ENCODE peak calls at places on chromosomes 3 and 15, in eight cellular contexts. One of them, this sample, is unnamed.

GRCh38 chr3:128559486-128560225 is 66.7 kb upstream of the GATA2 start:
- DNase-seq in upper lobe of right lung: peak; percentile 60
- DNase-seq in cardiac muscle cell: no peak
- DNase-seq in left lung: no peak
- DNase-seq in fibroblast of lung: no peak
- DNase-seq in HAP-1: no peak
- DNase-seq in body of pancreas: no peak
- DNase-seq in K562: no peak
- DNase-seq in this sample: no peak

GRCh38 chr3:165854696-165855095 is 17.5 kb upstream of the BCHE start:
- DNase-seq in upper lobe of right lung: no peak
- DNase-seq in cardiac muscle cell: peak; percentile 24
- DNase-seq in left lung: no peak
- DNase-seq in fibroblast of lung: peak; percentile 45
- DNase-seq in HAP-1: no peak
- DNase-seq in body of pancreas: no peak
- DNase-seq in K562: peak; percentile 5
- DNase-seq in this sample: peak; percentile 45

GRCh38 chr3:195100903-195101591 is 169.9 kb downstream of the XXYLT1 start:
- DNase-seq in upper lobe of right lung: peak; percentile 82
- DNase-seq in cardiac muscle cell: peak; percentile 29
- DNase-seq in left lung: peak; percentile 88
- DNase-seq in fibroblast of lung: peak; percentile 19
- DNase-seq in HAP-1: no peak
- DNase-seq in body of pancreas: peak; percentile 64
- DNase-seq in K562: no peak
- DNase-seq in this sample: no peak

GRCh38 chr3:16447156-16447555 is 66.3 kb downstream of the RFTN1 start:
- DNase-seq in upper lobe of right lung: no peak
- DNase-seq in cardiac muscle cell: no peak
- DNase-seq in left lung: no peak
- DNase-seq in fibroblast of lung: no peak
- DNase-seq in HAP-1: no peak
- DNase-seq in body of pancreas: no peak
- DNase-seq in K562: no peak
- DNase-seq in this sample: no peak

GRCh38 chr3:143298886-143299535 is 179.4 kb downstream of the CHST2 start:
- DNase-seq in upper lobe of right lung: no peak
- DNase-seq in cardiac muscle cell: no peak
- DNase-seq in left lung: no peak
- DNase-seq in fibroblast of lung: no peak
- DNase-seq in HAP-1: no peak
- DNase-seq in body of pancreas: no peak
- DNase-seq in K562: no peak
- DNase-seq in this sample: no peak

GRCh38 chr3:187896664-187897063 is 151.4 kb upstream of the BCL6 start:
- DNase-seq in upper lobe of right lung: no peak
- DNase-seq in cardiac muscle cell: no peak
- DNase-seq in left lung: no peak
- DNase-seq in fibroblast of lung: no peak
- DNase-seq in HAP-1: no peak
- DNase-seq in body of pancreas: no peak
- DNase-seq in K562: no peak
- DNase-seq in this sample: no peak

GRCh38 chr15:96321422-96322391 is 8.8 kb upstream of the NR2F2 start:
- DNase-seq in upper lobe of right lung: peak; percentile 67
- DNase-seq in cardiac muscle cell: peak; percentile 21
- DNase-seq in left lung: peak; percentile 79
- DNase-seq in fibroblast of lung: peak; percentile 68
- DNase-seq in HAP-1: no peak
- DNase-seq in body of pancreas: no peak
- DNase-seq in K562: no peak
- DNase-seq in this sample: no peak

GRCh38 chr15:42085721-42086120 is 8.6 kb downstream of the PLA2G4D start:
- DNase-seq in upper lobe of right lung: no peak
- DNase-seq in cardiac muscle cell: no peak
- DNase-seq in left lung: no peak
- DNase-seq in fibroblast of lung: no peak
- DNase-seq in HAP-1: no peak
- DNase-seq in body of pancreas: no peak
- DNase-seq in K562: no peak
- DNase-seq in this sample: no peak

GRCh38 chr3:161420746-161421145 is 49.4 kb upstream of the SPTSSB start:
- DNase-seq in upper lobe of right lung: no peak
- DNase-seq in cardiac muscle cell: no peak
- DNase-seq in left lung: no peak
- DNase-seq in fibroblast of lung: no peak
- DNase-seq in HAP-1: peak; percentile 33
- DNase-seq in body of pancreas: peak; percentile 20
- DNase-seq in K562: no peak
- DNase-seq in this sample: no peak

GRCh38 chr3:148203263-148204010 is 494.3 kb upstream of the AGTR1 start:
- DNase-seq in upper lobe of right lung: no peak
- DNase-seq in cardiac muscle cell: peak; percentile 38
- DNase-seq in left lung: no peak
- DNase-seq in fibroblast of lung: peak; percentile 47
- DNase-seq in HAP-1: no peak
- DNase-seq in body of pancreas: no peak
- DNase-seq in K562: no peak
- DNase-seq in this sample: no peak

GRCh38 chr3:131242201-131242600 is 139.4 kb upstream of the NUDT16 start:
- DNase-seq in upper lobe of right lung: no peak
- DNase-seq in cardiac muscle cell: no peak
- DNase-seq in left lung: no peak
- DNase-seq in fibroblast of lung: no peak
- DNase-seq in HAP-1: no peak
- DNase-seq in body of pancreas: no peak
- DNase-seq in K562: no peak
- DNase-seq in this sample: no peak

GRCh38 chr3:24845524-24846155 is 351.0 kb upstream of the THRB start:
- DNase-seq in upper lobe of right lung: no peak
- DNase-seq in cardiac muscle cell: no peak
- DNase-seq in left lung: no peak
- DNase-seq in fibroblast of lung: no peak
- DNase-seq in HAP-1: no peak
- DNase-seq in body of pancreas: no peak
- DNase-seq in K562: no peak
- DNase-seq in this sample: no peak

GRCh38 chr15:37112171-37112570 is 11.8 kb upstream of the MEIS2 start:
- DNase-seq in upper lobe of right lung: no peak
- DNase-seq in cardiac muscle cell: peak; percentile 64
- DNase-seq in left lung: no peak
- DNase-seq in fibroblast of lung: no peak
- DNase-seq in HAP-1: no peak
- DNase-seq in body of pancreas: no peak
- DNase-seq in K562: no peak
- DNase-seq in this sample: no peak
- H3K27me3 ChIP-seq in upper lobe of right lung: peaks cover 51% of the 10 kb centered on the region
- H3K27me3 ChIP-seq in cardiac muscle cell: no peaks in the 10 kb centered on the region
- H3K27me3 ChIP-seq in left lung: peaks cover 73% of the 10 kb centered on the region
- H3K27me3 ChIP-seq in fibroblast of lung: no peaks in the 10 kb centered on the region
- H3K27me3 ChIP-seq in HAP-1: no peaks in the 10 kb centered on the region
- H3K27me3 ChIP-seq in body of pancreas: no peaks in the 10 kb centered on the region
- H3K27me3 ChIP-seq in K562: no peaks in the 10 kb centered on the region
- H3K27me3 ChIP-seq in this sample: no peaks in the 10 kb centered on the region

DNA sequence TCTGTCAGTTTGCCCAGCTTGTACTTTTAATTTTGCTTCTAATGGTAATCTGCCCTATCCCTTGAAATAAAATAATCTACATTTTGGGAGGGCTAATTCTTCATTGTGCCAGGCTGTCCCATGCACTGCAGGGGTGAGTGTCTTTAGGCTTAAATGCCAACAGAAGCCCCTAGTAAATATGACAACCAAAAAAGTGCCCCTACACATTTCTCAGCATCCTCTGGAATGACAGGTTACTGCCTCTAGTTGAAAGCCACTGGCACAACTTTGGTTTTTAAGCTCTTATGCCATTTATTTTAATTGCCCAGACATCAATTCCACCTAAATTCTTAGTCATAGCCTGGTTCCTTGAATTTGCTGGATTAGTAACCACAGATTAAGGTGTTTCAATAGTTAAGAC is 3.4 kb downstream of the EPM2AIP1 start:
- DNase-seq in upper lobe of right lung: no peak
- DNase-seq in cardiac muscle cell: no peak
- DNase-seq in left lung: no peak
- DNase-seq in fibroblast of lung: no peak
- DNase-seq in HAP-1: no peak
- DNase-seq in body of pancreas: no peak
- DNase-seq in K562: no peak
- DNase-seq in this sample: no peak
- H3K4me1 ChIP-seq in upper lobe of right lung: peaks cover 49% of the 10 kb centered on the region
- H3K4me1 ChIP-seq in cardiac muscle cell: peaks cover 41% of the 10 kb centered on the region
- H3K4me1 ChIP-seq in left lung: peaks cover 34% of the 10 kb centered on the region
- H3K4me1 ChIP-seq in fibroblast of lung: peaks cover 5% of the 10 kb centered on the region
- H3K4me1 ChIP-seq in HAP-1: peaks cover 18% of the 10 kb centered on the region
- H3K4me1 ChIP-seq in body of pancreas: peaks cover 50% of the 10 kb centered on the region
- H3K4me1 ChIP-seq in K562: peaks cover 25% of the 10 kb centered on the region
- H3K4me1 ChIP-seq in this sample: peaks cover 3% of the 10 kb centered on the region

GRCh38 chr3:184944221-184944620 is 132.3 kb downstream of the VPS8 start:
- DNase-seq in upper lobe of right lung: no peak
- DNase-seq in cardiac muscle cell: no peak
- DNase-seq in left lung: no peak
- DNase-seq in fibroblast of lung: no peak
- DNase-seq in HAP-1: peak; percentile 17
- DNase-seq in body of pancreas: no peak
- DNase-seq in K562: no peak
- DNase-seq in this sample: no peak

GRCh38 chr3:184945886-184946625 is 134.1 kb downstream of the VPS8 start:
- DNase-seq in upper lobe of right lung: no peak
- DNase-seq in cardiac muscle cell: no peak
- DNase-seq in left lung: no peak
- DNase-seq in fibroblast of lung: no peak
- DNase-seq in HAP-1: no peak
- DNase-seq in body of pancreas: no peak
- DNase-seq in K562: no peak
- DNase-seq in this sample: no peak

GRCh38 chr3:184949570-184949969 is 137.6 kb downstream of the VPS8 start:
- DNase-seq in upper lobe of right lung: no peak
- DNase-seq in cardiac muscle cell: no peak
- DNase-seq in left lung: no peak
- DNase-seq in fibroblast of lung: no peak
- DNase-seq in HAP-1: no peak
- DNase-seq in body of pancreas: no peak
- DNase-seq in K562: no peak
- DNase-seq in this sample: no peak

GRCh38 chr3:184942735-184943134 is 130.8 kb downstream of the VPS8 start:
- DNase-seq in upper lobe of right lung: no peak
- DNase-seq in cardiac muscle cell: no peak
- DNase-seq in left lung: no peak
- DNase-seq in fibroblast of lung: no peak
- DNase-seq in HAP-1: no peak
- DNase-seq in body of pancreas: no peak
- DNase-seq in K562: no peak
- DNase-seq in this sample: no peak

GRCh38 chr3:184946922-184947321 is 135.0 kb downstream of the VPS8 start:
- DNase-seq in upper lobe of right lung: no peak
- DNase-seq in cardiac muscle cell: no peak
- DNase-seq in left lung: no peak
- DNase-seq in fibroblast of lung: no peak
- DNase-seq in HAP-1: no peak
- DNase-seq in body of pancreas: no peak
- DNase-seq in K562: no peak
- DNase-seq in this sample: no peak
- H3K27me3 ChIP-seq in upper lobe of right lung: no peaks in the 10 kb centered on the region
- H3K27me3 ChIP-seq in cardiac muscle cell: no peaks in the 10 kb centered on the region
- H3K27me3 ChIP-seq in left lung: no peaks in the 10 kb centered on the region
- H3K27me3 ChIP-seq in fibroblast of lung: no peaks in the 10 kb centered on the region
- H3K27me3 ChIP-seq in HAP-1: no peaks in the 10 kb centered on the region
- H3K27me3 ChIP-seq in body of pancreas: no peaks in the 10 kb centered on the region
- H3K27me3 ChIP-seq in K562: no peaks in the 10 kb centered on the region
- H3K27me3 ChIP-seq in this sample: no peaks in the 10 kb centered on the region

GRCh38 chr15:44719293-44719999 is 8.1 kb downstream of the B2M start:
- DNase-seq in upper lobe of right lung: no peak
- DNase-seq in cardiac muscle cell: no peak
- DNase-seq in left lung: no peak
- DNase-seq in fibroblast of lung: peak; percentile 70
- DNase-seq in HAP-1: no peak
- DNase-seq in body of pancreas: no peak
- DNase-seq in K562: peak; percentile 13
- DNase-seq in this sample: peak; percentile 20
- H3K4me1 ChIP-seq in upper lobe of right lung: peaks cover 39% of the 10 kb centered on the region
- H3K4me1 ChIP-seq in cardiac muscle cell: peaks cover 20% of the 10 kb centered on the region
- H3K4me1 ChIP-seq in left lung: peaks cover 17% of the 10 kb centered on the region
- H3K4me1 ChIP-seq in fibroblast of lung: no peaks in the 10 kb centered on the region
- H3K4me1 ChIP-seq in HAP-1: no peaks in the 10 kb centered on the region
- H3K4me1 ChIP-seq in body of pancreas: no peaks in the 10 kb centered on the region
- H3K4me1 ChIP-seq in K562: no peaks in the 10 kb centered on the region
- H3K4me1 ChIP-seq in this sample: no peaks in the 10 kb centered on the region

DNA sequence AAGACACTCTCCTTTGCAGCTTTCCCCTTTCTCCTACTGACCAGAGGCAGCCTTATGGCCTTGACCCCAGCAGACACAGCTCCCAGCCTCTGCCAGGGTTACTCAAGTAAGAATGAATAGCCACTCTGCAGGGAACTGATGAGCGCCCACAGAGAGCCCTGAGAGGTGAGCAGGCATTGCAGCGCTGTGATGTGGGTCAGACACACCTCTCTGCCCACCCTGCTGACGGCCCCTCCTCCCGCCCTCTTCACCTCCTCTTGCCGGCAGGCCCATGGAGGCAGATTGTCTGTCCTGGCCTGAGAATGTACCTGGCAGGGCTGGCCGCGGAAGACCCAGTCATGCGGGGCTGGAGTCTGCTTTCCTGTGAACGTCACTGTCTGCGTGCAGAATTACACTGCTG is 512.6 kb upstream of the PPP2R3A start:
- DNase-seq in upper lobe of right lung: no peak
- DNase-seq in cardiac muscle cell: no peak
- DNase-seq in left lung: peak; percentile 64
- DNase-seq in fibroblast of lung: no peak
- DNase-seq in HAP-1: no peak
- DNase-seq in body of pancreas: no peak
- DNase-seq in K562: no peak
- DNase-seq in this sample: no peak
- H3K27me3 ChIP-seq in upper lobe of right lung: peaks cover 11% of the 10 kb centered on the region
- H3K27me3 ChIP-seq in cardiac muscle cell: peaks cover 6% of the 10 kb centered on the region
- H3K27me3 ChIP-seq in left lung: peaks cover 8% of the 10 kb centered on the region
- H3K27me3 ChIP-seq in fibroblast of lung: no peaks in the 10 kb centered on the region
- H3K27me3 ChIP-seq in HAP-1: no peaks in the 10 kb centered on the region
- H3K27me3 ChIP-seq in body of pancreas: no peaks in the 10 kb centered on the region
- H3K27me3 ChIP-seq in K562: no peaks in the 10 kb centered on the region
- H3K27me3 ChIP-seq in this sample: no peaks in the 10 kb centered on the region

This sample was measured in SJCRH30.